ENCODE peak calls at places on chromosomes 6 and 20, in six cellular contexts. L is non-pigmented ciliary epithelial cell, X is AG04450, U is iris pigment epithelial cell, D is heart right ventricle, T is adrenal gland. G is an unnamed sample.

GRCh38 chr6:18326001-18326400 is 61.1 kb upstream of the RNF144B start:
- DNase-seq in L (no peak), X (no peak), U (no peak), D (no peak), T (no peak), G (peak; percentile 66)

GRCh38 chr6:42369568-42369967 is 82.2 kb downstream of the TRERF1 start:
- DNase-seq in L (no peak), X (no peak), U (no peak), D (no peak), T (no peak), G (peak; percentile 73)

GRCh38 chr6:43060034-43060754 is 763 bp downstream of the KLC4 start:
- DNase-seq in L (no peak), X (no peak), U (peak; percentile 17), D (no peak), T (peak; percentile 33), G (peak; percentile 63)

GRCh38 chr6:22205266-22205665 is 91.6 kb downstream of the PRL start:
- DNase-seq in L (no peak), X (no peak), U (no peak), D (no peak), T (no peak), G (no peak)

GRCh38 chr20:5140195-5140594 is 13.4 kb downstream of the CDS2 start:
- DNase-seq in L (no peak), X (no peak), U (no peak), D (no peak), T (no peak), G (no peak)

GRCh38 chr6:163661271-163661671 is 246.8 kb downstream of the QKI start:
- DNase-seq in L (no peak), X (no peak), U (no peak), D (no peak), T (no peak), G (no peak)

GRCh38 chr20:25353754-25354705 is 36.6 kb downstream of the ABHD12 start:
- DNase-seq in L (no peak), X (no peak), U (no peak), D (no peak), T (no peak), G (peak; percentile 42)

GRCh38 chr6:53302678-53303360 is 45.9 kb downstream of the ELOVL5 start:
- DNase-seq in L (peak; percentile 79), X (no peak), U (peak; percentile 88), D (no peak), T (no peak), G (peak; percentile 88)

GRCh38 chr6:75290558-75290957 is 6.0 kb upstream of the TMEM30A start:
- DNase-seq in L (no peak), X (no peak), U (no peak), D (no peak), T (no peak), G (no peak)

GRCh38 chr20:25538838-25539665 is 46.3 kb downstream of the NINL start:
- DNase-seq in L (no peak), X (no peak), U (no peak), D (no peak), T (peak; percentile 64), G (no peak)

GRCh38 chr6:43184268-43184985 is 2.4 kb downstream of the CUL9 start:
- DNase-seq in L (no peak), X (no peak), U (no peak), D (no peak), T (no peak), G (peak; percentile 20)

GRCh38 chr20:20038586-20038985 is 13.7 kb downstream of the CRNKL1 start:
- DNase-seq in L (no peak), X (no peak), U (no peak), D (no peak), T (no peak), G (no peak)

GRCh38 chr6:104908431-104909139 is 48.3 kb upstream of the LIN28B start:
- DNase-seq in L (no peak), X (no peak), U (no peak), D (no peak), T (no peak), G (peak; percentile 60)

GRCh38 chr6:94862116-94862515 is 715.2 kb upstream of the MANEA start:
- DNase-seq in L (peak; percentile 13), X (no peak), U (peak; percentile 13), D (no peak), T (no peak), G (peak; percentile 45)

GRCh38 chr6:99608059-99608885 is 1.6 kb downstream of the PRDM13 start:
- DNase-seq in L (no peak), X (no peak), U (no peak), D (no peak), T (no peak), G (no peak)

GRCh38 chr6:78308025-78308424 is 559.3 kb upstream of the IRAK1BP1 start:
- DNase-seq in L (no peak), X (no peak), U (no peak), D (no peak), T (no peak), G (peak; percentile 42)

GRCh38 chr6:4460595-4461475 is 315.4 kb upstream of the CDYL start:
- DNase-seq in L (no peak), X (peak; percentile 23), U (peak; percentile 60), D (peak; percentile 67), T (peak; percentile 93), G (peak; percentile 43)

GRCh38 chr20:57342829-57343228 is 8.2 kb upstream of the RAE1 start:
- DNase-seq in L (no peak), X (no peak), U (peak; percentile 48), D (no peak), T (no peak), G (peak; percentile 54)

GRCh38 chr20:58883243-58883691 is 30.8 kb downstream of the GNAS start:
- DNase-seq in L (no peak), X (no peak), U (no peak), D (no peak), T (no peak), G (no peak)

GRCh38 chr6:33632603-33633039 is 11.5 kb downstream of the ITPR3 start:
- DNase-seq in L (no peak), X (no peak), U (peak; percentile 49), D (peak; percentile 48), T (peak; percentile 48), G (peak; percentile 66)

GRCh38 chr20:23393999-23394775 is 27.1 kb downstream of the NAPB start:
- DNase-seq in L (no peak), X (no peak), U (peak; percentile 26), D (no peak), T (no peak), G (no peak)

GRCh38 chr6:1678966-1679690 is 69.4 kb downstream of the FOXC1 start:
- DNase-seq in L (no peak), X (no peak), U (peak; percentile 17), D (no peak), T (no peak), G (no peak)

GRCh38 chr6:15076565-15076964 is 169.3 kb upstream of the JARID2 start:
- DNase-seq in L (no peak), X (no peak), U (no peak), D (no peak), T (no peak), G (no peak)

GRCh38 chr20:33909331-33909921 is 84.3 kb upstream of the RALY start:
- DNase-seq in L (peak; percentile 95), X (peak; percentile 84), U (peak; percentile 98), D (no peak), T (peak; percentile 34), G (peak; percentile 55)

GRCh38 chr6:129679250-129679649 is 30.7 kb downstream of the ARHGAP18 start:
- DNase-seq in L (no peak), X (no peak), U (no peak), D (no peak), T (no peak), G (no peak)

GRCh38 chr6:30879684-30880427 is 4.5 kb upstream of the DDR1 start:
- DNase-seq in L (no peak), X (no peak), U (no peak), D (no peak), T (no peak), G (no peak)

GRCh38 chr20:44785768-44786167 is 24.6 kb downstream of the RIMS4 start:
- DNase-seq in L (no peak), X (no peak), U (no peak), D (no peak), T (no peak), G (peak; percentile 25)

GRCh38 chr6:146287691-146288369 is 255.8 kb upstream of the RAB32 start:
- DNase-seq in L (no peak), X (no peak), U (peak; percentile 27), D (no peak), T (no peak), G (no peak)

G was measured in epithelial cell of esophagus.